ENCODE peak calls at places on chromosome 14, in nine cellular contexts. T is coronary artery; B is sigmoid colon; E is CD8-positive, alpha-beta T cell; R is H9; P is spleen; C is mammary epithelial cell; I is psoas muscle; L is PC-9. Q is an unnamed sample.

GRCh38 chr14:60151715-60152114 is 13.5 kb downstream of the DHRS7 start:
- DNase-seq in T (peak; percentile 80), B (peak; percentile 86), E (peak; percentile 65), R (no peak), P (peak; percentile 93), C (peak; percentile 84), I (peak; percentile 88), L (peak; percentile 77), Q (peak; percentile 95)

GRCh38 chr14:105092124-105092911 is 27.1 kb upstream of the GPR132 start:
- DNase-seq in T (no peak), B (peak; percentile 84), E (no peak), R (peak; percentile 52), P (peak; percentile 79), C (no peak), I (no peak), L (no peak), Q (no peak)

GRCh38 chr14:103157969-103158368 is 34.7 kb downstream of the TNFAIP2 start:
- DNase-seq in T (peak; percentile 40), B (no peak), E (no peak), R (peak; percentile 27), P (no peak), C (no peak), I (no peak), L (peak; percentile 34), Q (no peak)

GRCh38 chr14:33578461-33579216 is 372.2 kb downstream of the EGLN3 start:
- DNase-seq in T (no peak), B (no peak), E (no peak), R (no peak), P (no peak), C (no peak), I (no peak), L (no peak), Q (no peak)

GRCh38 chr14:54529811-54530210 is 20.1 kb downstream of the CGRRF1 start:
- DNase-seq in T (no peak), B (no peak), E (no peak), R (no peak), P (no peak), C (peak; percentile 17), I (no peak), L (no peak), Q (no peak)

GRCh38 chr14:74018029-74018703 is 922 bp downstream of the ENTPD5 start:
- DNase-seq in T (no peak), B (no peak), E (no peak), R (no peak), P (no peak), C (peak; percentile 82), I (no peak), L (peak; percentile 64), Q (no peak)

GRCh38 chr14:86203843-86204242 is 673.9 kb downstream of the FLRT2 start:
- DNase-seq in T (no peak), B (no peak), E (no peak), R (no peak), P (no peak), C (no peak), I (no peak), L (no peak), Q (no peak)

GRCh38 chr14:99737451-99737951 is 53.4 kb downstream of the CYP46A1 start:
- DNase-seq in T (no peak), B (peak; percentile 88), E (no peak), R (no peak), P (no peak), C (peak; percentile 44), I (peak; percentile 59), L (no peak), Q (no peak)

GRCh38 chr14:104359301-104359968 is 220.1 kb upstream of the C14orf180 start:
- DNase-seq in T (peak; percentile 57), B (peak; percentile 45), E (no peak), R (peak; percentile 19), P (no peak), C (no peak), I (no peak), L (no peak), Q (no peak)

GRCh38 chr14:21095430-21096205 is 2.8 kb downstream of the ZNF219 start:
- DNase-seq in T (no peak), B (no peak), E (no peak), R (peak; percentile 31), P (no peak), C (peak; percentile 30), I (no peak), L (no peak), Q (no peak)

GRCh38 chr14:36666416-36667206 is 5.0 kb downstream of the PAX9 start:
- DNase-seq in T (no peak), B (no peak), E (no peak), R (peak; percentile 82), P (no peak), C (no peak), I (no peak), L (no peak), Q (no peak)

GRCh38 chr14:99729991-99730875 is 46.1 kb downstream of the CYP46A1 start:
- DNase-seq in T (peak; percentile 71), B (peak; percentile 85), E (peak; percentile 72), R (peak; percentile 86), P (peak; percentile 86), C (no peak), I (peak; percentile 72), L (no peak), Q (no peak)

GRCh38 chr14:83826838-83827237 is 1703.1 kb upstream of the FLRT2 start:
- DNase-seq in T (no peak), B (no peak), E (no peak), R (no peak), P (no peak), C (no peak), I (no peak), L (no peak), Q (no peak)

GRCh38 chr14:99734406-99735051 is 50.4 kb downstream of the CYP46A1 start:
- DNase-seq in T (peak; percentile 71), B (peak; percentile 61), E (no peak), R (peak; percentile 27), P (peak; percentile 59), C (no peak), I (no peak), L (no peak), Q (no peak)

GRCh38 chr14:103862393-103862782 is 15.0 kb upstream of the PPP1R13B start:
- DNase-seq in T (no peak), B (no peak), E (no peak), R (no peak), P (peak; percentile 19), C (no peak), I (no peak), L (no peak), Q (no peak)

GRCh38 chr14:65413739-65414045 is 1.2 kb downstream of the FUT8 start:
- DNase-seq in T (no peak), B (no peak), E (no peak), R (no peak), P (no peak), C (no peak), I (no peak), L (no peak), Q (no peak)
- H3K27ac ChIP-seq in T (peak overlapping the region; percentile 93), B (peak overlapping the region; percentile 95), E (peak overlapping the region; percentile 51), R (no peak overlapping the region), P (peak overlapping the region; percentile 94), C (no peak overlapping the region), I (no peak overlapping the region), L (peak overlapping the region; percentile 64), Q (peak overlapping the region; percentile 96)

DNA sequence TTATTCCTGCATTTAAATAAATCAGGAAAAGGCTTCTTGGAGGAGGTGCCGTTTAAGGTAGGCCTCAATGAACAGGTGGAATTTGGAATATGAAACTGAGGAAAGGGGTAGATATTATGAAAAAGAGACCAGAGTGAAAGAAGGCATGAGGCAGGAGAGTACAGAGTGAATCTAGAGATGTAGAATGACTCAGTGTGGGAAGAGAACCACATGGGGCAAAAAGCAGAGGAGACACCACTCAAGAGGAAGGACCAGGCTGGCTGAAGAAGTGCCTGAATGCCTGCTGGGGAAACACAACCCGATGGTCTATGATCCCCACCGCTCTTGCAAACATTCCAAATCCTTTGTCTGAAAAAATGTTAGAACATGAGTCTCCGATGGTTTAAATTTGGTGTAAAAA is 1134.1 kb downstream of the VRK1 start:
- DNase-seq in T (no peak), B (no peak), E (no peak), R (no peak), P (no peak), C (no peak), I (no peak), L (no peak), Q (no peak)
- TF ChIP-seq CTCF in T (no peak), B (no peak), E (no peak), R (no peak), P (no peak), C (no peak), I (no peak), L (no peak), Q (no peak)

GRCh38 chr14:78251308-78251707 is 81.1 kb downstream of the NRXN3 start:
- DNase-seq in T (no peak), B (no peak), E (no peak), R (no peak), P (no peak), C (no peak), I (no peak), L (no peak), Q (no peak)

GRCh38 chr14:78253986-78254385 is 83.8 kb downstream of the NRXN3 start:
- DNase-seq in T (no peak), B (no peak), E (no peak), R (no peak), P (no peak), C (peak; percentile 63), I (no peak), L (no peak), Q (no peak)

GRCh38 chr14:78259831-78260230 is 89.7 kb downstream of the NRXN3 start:
- DNase-seq in T (no peak), B (no peak), E (no peak), R (no peak), P (no peak), C (no peak), I (no peak), L (no peak), Q (no peak)

DNA sequence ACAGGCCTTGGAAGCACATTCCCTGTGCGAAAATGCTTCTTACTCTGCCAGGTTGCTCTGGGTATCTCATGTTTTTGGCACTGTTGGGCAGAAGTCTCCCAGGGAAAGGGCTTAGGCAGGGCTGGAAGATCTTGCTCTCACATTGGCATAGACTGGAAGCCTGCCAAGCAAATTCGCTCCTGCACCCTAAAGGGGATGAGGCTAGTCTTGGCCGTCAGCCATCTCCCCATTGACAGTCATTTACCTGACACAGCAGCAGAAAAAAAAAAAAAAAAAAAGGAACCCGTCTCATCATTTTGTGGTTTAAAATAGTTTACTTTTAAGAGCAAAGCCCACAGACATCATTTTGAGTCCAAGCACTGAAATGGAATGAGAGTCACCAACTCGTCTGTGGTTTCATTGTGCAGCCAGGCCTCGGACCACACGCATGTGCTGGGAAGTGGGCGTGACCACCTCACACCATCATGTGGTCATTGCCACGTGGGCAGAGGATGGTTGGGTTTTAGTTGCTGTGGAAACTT is 84.8 kb downstream of the NRXN3 start:
- DNase-seq in T (peak; percentile 5), B (no peak), E (no peak), R (no peak), P (no peak), C (peak; percentile 43), I (no peak), L (no peak), Q (no peak)
- H3K27ac ChIP-seq in T (no peak overlapping the region), B (no peak overlapping the region), E (no peak overlapping the region), R (no peak overlapping the region), P (no peak overlapping the region), C (no peak overlapping the region), I (no peak overlapping the region), L (no peak overlapping the region), Q (no peak overlapping the region)

DNA sequence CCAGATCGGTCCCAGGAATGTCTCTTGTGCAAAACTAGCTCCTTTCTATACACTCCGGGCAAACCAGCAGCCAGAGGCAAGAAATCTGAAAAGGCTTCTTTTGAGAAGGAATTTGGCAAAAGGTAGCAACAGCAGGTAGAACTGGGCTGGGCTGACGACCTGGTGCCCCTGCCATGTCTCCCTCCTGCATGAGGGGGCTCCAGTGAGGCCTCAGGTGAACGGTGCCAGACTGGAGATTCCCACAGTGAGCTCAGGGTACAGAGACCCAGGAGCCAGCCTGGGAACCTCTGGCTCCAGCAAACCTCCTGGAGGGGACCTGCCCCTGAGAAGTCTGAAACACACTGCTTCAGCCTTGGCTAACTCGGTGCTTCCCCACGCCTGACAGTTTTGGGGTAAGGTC is 10.8 kb downstream of the ITPK1 start:
- DNase-seq in T (no peak), B (no peak), E (no peak), R (peak; percentile 69), P (no peak), C (no peak), I (no peak), L (peak; percentile 75), Q (no peak)
- TF ChIP-seq CTCF in T (no peak), B (no peak), E (no peak), R (peak; percentile 60), P (no peak), C (peak; percentile 28), I (no peak), L (peak; percentile 57), Q (no peak)

Q was measured in esophagus muscularis mucosa.